ENCODE peak calls at places on chromosomes 16 and 17, in four cellular contexts. One of them, this sample, is unnamed.

GRCh38 chr17:53996131-53996530 is 173.4 kb downstream of the KIF2B start:
- DNase-seq in K562: no peak
- DNase-seq in HepG2: no peak
- DNase-seq in GM12878: no peak
- DNase-seq in this sample: no peak

GRCh38 chr17:44023545-44024270 is 8.9 kb upstream of the TMEM101 start:
- DNase-seq in K562: no peak
- DNase-seq in HepG2: no peak
- DNase-seq in GM12878: no peak
- DNase-seq in this sample: no peak

GRCh38 chr17:40857535-40857934 is 9.5 kb downstream of the KRT12 start:
- DNase-seq in HepG2: no peak
- DNase-seq in GM12878: no peak
- DNase-seq in K562: no peak
- DNase-seq in this sample: no peak

GRCh38 chr17:7850970-7851437 is 3.9 kb upstream of the TMEM88 start:
- DNase-seq in GM12878: no peak
- DNase-seq in HepG2: no peak
- DNase-seq in K562: no peak
- DNase-seq in this sample: no peak

GRCh38 chr16:15949210-15950166 is at the start of gene ABCC1:
- DNase-seq in GM12878: no peak
- DNase-seq in HepG2: peak
- DNase-seq in K562: peak
- DNase-seq in this sample: peak

GRCh38 chr17:17351901-17352781 is 49.0 kb downstream of the NT5M start:
- DNase-seq in K562: peak
- DNase-seq in HepG2: peak
- DNase-seq in GM12878: no peak
- DNase-seq in this sample: no peak

GRCh38 chr16:14186007-14186953 is 115.2 kb downstream of the MRTFB start:
- DNase-seq in GM12878: no peak
- DNase-seq in HepG2: no peak
- DNase-seq in K562: no peak
- DNase-seq in this sample: peak

GRCh38 chr16:51031598-51031997 is 119.5 kb downstream of the SALL1 start:
- DNase-seq in HepG2: no peak
- DNase-seq in K562: no peak
- DNase-seq in GM12878: no peak
- DNase-seq in this sample: no peak

GRCh38 chr16:87201052-87201451 is 116.1 kb downstream of the C16orf95 start:
- DNase-seq in GM12878: no peak
- DNase-seq in HepG2: no peak
- DNase-seq in K562: no peak
- DNase-seq in this sample: no peak

GRCh38 chr17:39001703-39002637 is 34.8 kb upstream of the FBXO47 start:
- DNase-seq in K562: peak
- DNase-seq in HepG2: no peak
- DNase-seq in GM12878: no peak
- DNase-seq in this sample: peak

GRCh38 chr17:28478940-28479615 is 5.6 kb downstream of the SLC13A2 start:
- DNase-seq in GM12878: no peak
- DNase-seq in HepG2: no peak
- DNase-seq in K562: no peak
- DNase-seq in this sample: no peak

DNA sequence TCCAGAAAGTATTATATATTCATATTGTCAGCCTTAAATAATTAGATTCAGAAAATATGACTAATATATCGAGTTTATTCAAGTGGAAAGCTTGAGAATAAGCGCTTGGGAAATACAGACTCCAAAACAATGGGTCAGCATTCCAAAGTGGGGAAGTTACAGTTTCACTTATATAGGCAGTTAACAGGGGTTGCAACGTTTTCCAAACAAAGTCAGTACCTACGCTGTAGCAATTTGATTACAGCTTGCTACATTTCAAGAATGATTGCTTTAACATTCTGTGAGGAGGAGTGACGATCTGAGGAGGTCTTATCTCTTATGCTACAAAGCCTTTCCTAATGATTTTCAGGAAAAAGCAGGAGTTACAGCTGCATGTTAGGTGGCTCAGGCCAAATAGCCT is 34.2 kb upstream of the HS3ST3A1 start:
- DNase-seq in HepG2: no peak
- DNase-seq in GM12878: no peak
- DNase-seq in K562: no peak
- DNase-seq in this sample: no peak
- TF ChIP-seq ESRRA in HepG2: no peak
- TF ChIP-seq ESRRA in GM12878: no peak
- TF ChIP-seq ESRRA in K562: no peak
- TF ChIP-seq ESRRA in this sample: no peak

GRCh38 chr17:63916566-63917185 is 2.0 kb downstream of the GH1 start:
- DNase-seq in HepG2: no peak
- DNase-seq in K562: no peak
- DNase-seq in GM12878: no peak
- DNase-seq in this sample: peak
- TF ChIP-seq CBFB in HepG2: no peak
- TF ChIP-seq CBFB in K562: no peak
- TF ChIP-seq CBFB in GM12878: no peak
- TF ChIP-seq CBFB in this sample: no peak

DNA sequence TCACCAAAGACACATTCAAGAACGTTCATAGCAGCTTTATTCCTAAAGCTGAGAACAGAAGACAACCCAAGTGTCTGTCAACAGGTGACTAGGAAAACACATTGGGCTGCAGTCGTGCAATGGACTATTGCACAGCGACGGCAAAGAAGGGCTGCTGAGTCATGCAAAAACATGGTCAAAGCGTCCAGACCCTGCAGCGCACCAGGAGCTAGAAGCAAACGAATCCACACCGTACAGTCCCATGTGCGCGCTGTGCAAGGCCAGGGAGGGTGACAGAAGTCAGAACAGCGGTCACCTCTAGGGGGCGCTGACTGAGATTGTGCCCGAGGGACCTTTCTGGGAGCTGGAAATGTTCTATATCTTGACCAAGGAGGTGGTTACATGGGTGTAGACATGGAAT is 266.4 kb downstream of the MAF start:
- DNase-seq in K562: peak
- DNase-seq in GM12878: no peak
- DNase-seq in HepG2: peak
- DNase-seq in this sample: peak
- TF ChIP-seq TCF7 in K562: no peak
- TF ChIP-seq TCF7 in GM12878: no peak
- TF ChIP-seq TCF7 in HepG2: no peak
- TF ChIP-seq TCF7 in this sample: no peak

GRCh38 chr16:1538804-1539520 is 5.5 kb downstream of the TMEM204 start:
- DNase-seq in HepG2: no peak
- DNase-seq in GM12878: no peak
- DNase-seq in K562: no peak
- DNase-seq in this sample: peak
- TF ChIP-seq ESRRA in HepG2: no peak
- TF ChIP-seq ESRRA in GM12878: no peak
- TF ChIP-seq ESRRA in K562: no peak
- TF ChIP-seq ESRRA in this sample: no peak

DNA sequence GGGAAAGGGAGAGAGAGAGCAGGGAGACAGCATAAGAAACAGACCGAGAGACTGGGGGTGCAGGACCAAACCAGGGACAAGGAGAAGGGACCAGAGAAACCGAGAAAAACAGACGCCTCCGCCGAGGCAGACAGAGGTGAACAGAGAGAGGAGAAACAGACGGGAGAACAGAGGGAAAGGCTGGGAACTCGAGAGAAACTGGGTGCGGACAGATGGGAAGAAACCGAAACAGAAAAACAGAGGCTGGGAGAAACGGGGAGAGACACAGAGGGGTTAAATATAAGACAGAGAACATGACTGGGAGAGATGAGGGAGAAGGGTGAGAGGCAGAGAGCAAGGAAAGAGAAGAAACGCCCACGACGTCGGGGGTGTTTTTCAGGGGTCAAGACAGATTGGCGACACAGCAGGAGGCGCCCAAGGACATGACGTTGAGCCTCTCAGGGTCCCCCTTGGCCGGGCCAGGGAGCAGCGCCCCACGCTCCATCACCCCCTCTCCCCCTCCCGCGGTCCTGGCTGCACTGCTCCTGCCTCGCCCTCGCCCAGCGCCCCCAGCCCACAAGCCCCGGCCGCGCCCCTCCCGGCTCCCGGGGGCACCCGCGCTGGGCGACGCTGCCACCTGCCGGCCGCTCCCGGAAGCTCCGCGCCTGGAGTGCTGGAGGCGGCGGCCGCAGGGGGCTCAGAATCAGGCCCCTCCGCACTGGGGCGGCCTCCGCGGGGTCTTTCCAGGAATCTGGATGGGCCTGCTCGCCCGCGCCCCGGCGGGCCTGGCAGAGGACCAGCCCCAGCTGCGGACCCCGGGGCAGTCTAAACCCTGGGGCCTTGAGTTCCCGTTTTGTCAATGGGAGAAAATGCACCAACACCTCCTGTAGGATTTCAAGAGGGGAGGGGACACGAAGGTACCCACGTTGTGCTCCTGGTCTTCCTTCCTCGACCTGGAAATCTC is 1.3 kb upstream of the TMEM92 start:
- DNase-seq in K562: peak
- DNase-seq in HepG2: no peak
- DNase-seq in GM12878: no peak
- DNase-seq in this sample: peak
- TF ChIP-seq CBFB in K562: no peak
- TF ChIP-seq CBFB in HepG2: no peak
- TF ChIP-seq CBFB in GM12878: no peak
- TF ChIP-seq CBFB in this sample: no peak

DNA sequence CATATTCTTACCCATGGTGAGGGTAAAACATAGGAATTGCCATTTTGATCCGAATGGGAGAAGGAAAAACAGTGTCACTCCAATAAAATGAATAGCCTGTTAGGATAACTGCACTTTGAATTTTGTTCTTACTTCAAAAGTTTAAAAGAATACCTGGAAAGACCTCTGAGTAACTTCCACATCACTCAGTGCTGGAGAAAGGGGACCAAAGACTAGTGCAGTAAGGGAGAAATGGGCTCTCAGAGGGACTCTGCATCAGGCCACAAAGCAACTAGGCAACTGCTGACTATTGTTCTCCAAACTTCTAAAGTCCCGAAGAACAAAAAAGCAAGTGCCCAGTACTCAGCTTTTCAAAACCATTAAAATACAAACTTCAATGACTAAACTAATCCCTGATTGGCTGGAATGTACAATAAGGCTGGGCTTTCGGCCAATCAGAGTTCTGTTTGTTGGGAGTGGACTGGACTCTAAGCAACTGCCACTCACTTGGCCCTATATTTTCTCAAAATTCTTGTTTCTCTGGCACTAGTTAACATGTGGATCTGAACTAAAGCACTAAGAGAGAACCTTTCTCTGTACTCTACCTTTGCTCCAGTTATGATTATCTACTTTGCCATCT is 6.2 kb downstream of the DNAJC7 start:
- DNase-seq in HepG2: peak
- DNase-seq in GM12878: no peak
- DNase-seq in K562: peak
- DNase-seq in this sample: no peak
- TF ChIP-seq TCF7 in HepG2: no peak
- TF ChIP-seq TCF7 in GM12878: no peak
- TF ChIP-seq TCF7 in K562: no peak
- TF ChIP-seq TCF7 in this sample: no peak

GRCh38 chr17:6259899-6260298 is 175.0 kb downstream of the AIPL1 start:
- DNase-seq in HepG2: no peak
- DNase-seq in GM12878: no peak
- DNase-seq in K562: no peak
- DNase-seq in this sample: no peak
- TF ChIP-seq ESRRA in HepG2: no peak
- TF ChIP-seq ESRRA in GM12878: no peak
- TF ChIP-seq ESRRA in K562: no peak
- TF ChIP-seq ESRRA in this sample: no peak

GRCh38 chr17:57552114-57552601 is 192.9 kb downstream of the CCDC182 start:
- DNase-seq in K562: peak
- DNase-seq in HepG2: no peak
- DNase-seq in GM12878: no peak
- DNase-seq in this sample: peak

GRCh38 chr17:57553991-57554825 is 190.9 kb downstream of the CCDC182 start:
- DNase-seq in K562: peak
- DNase-seq in GM12878: no peak
- DNase-seq in HepG2: no peak
- DNase-seq in this sample: peak

GRCh38 chr17:57551321-57552079 is 193.6 kb downstream of the CCDC182 start:
- DNase-seq in HepG2: no peak
- DNase-seq in K562: no peak
- DNase-seq in GM12878: peak
- DNase-seq in this sample: no peak

GRCh38 chr17:57554826-57555635 is 190.1 kb downstream of the CCDC182 start:
- DNase-seq in GM12878: no peak
- DNase-seq in K562: no peak
- DNase-seq in HepG2: no peak
- DNase-seq in this sample: no peak

GRCh38 chr17:57553525-57553924 is 191.6 kb downstream of the CCDC182 start:
- DNase-seq in K562: peak
- DNase-seq in GM12878: no peak
- DNase-seq in HepG2: no peak
- DNase-seq in this sample: no peak
- TF ChIP-seq CBFB in K562: no peak
- TF ChIP-seq CBFB in GM12878: no peak
- TF ChIP-seq CBFB in HepG2: no peak
- TF ChIP-seq CBFB in this sample: no peak

DNA sequence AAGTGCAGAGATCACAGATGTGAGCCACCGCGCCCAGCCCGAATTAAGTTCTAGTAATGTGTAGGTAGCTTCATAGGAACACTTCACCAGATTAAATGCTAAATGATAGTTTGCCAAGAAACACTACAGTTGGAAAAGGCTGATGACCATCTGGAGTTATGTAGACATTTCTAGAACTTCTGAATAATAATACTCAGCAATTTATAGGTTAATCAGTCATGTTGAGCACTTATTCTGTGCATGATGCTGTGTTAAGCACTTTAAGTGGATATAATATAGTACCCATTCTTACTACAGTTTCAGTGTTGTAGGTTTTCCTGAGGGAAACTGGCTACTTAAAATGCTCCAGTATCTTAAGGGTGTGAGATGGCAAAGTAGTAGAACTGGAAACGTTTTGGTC is 45.2 kb downstream of the NUP93 start:
- DNase-seq in HepG2: no peak
- DNase-seq in K562: no peak
- DNase-seq in GM12878: no peak
- DNase-seq in this sample: no peak
- TF ChIP-seq TCF7 in HepG2: no peak
- TF ChIP-seq TCF7 in K562: no peak
- TF ChIP-seq TCF7 in GM12878: no peak
- TF ChIP-seq TCF7 in this sample: no peak

This sample was measured in WTC11.